ENCODE peak calls at places on chromosomes 7 and 10, in four cellular contexts. One of them, this sample, is unnamed.
A peak's percentile ranks its signal among the peaks of the same experiment; 100 is the strongest.

GRCh38 chr7:92478095-92478494 is 349 bp upstream of the ERVW-1 start:
- DNase-seq in K562: no peak
- DNase-seq in HepG2: no peak
- DNase-seq in GM12878: no peak
- DNase-seq in this sample: no peak

GRCh38 chr7:37448057-37448636 is 517 bp downstream of the ELMO1 start:
- DNase-seq in GM12878: no peak
- DNase-seq in HepG2: no peak
- DNase-seq in K562: no peak
- DNase-seq in this sample: no peak

GRCh38 chr10:7484456-7485266 is 73.8 kb upstream of the SFMBT2 start:
- DNase-seq in GM12878: peak; percentile 91
- DNase-seq in HepG2: no peak
- DNase-seq in K562: no peak
- DNase-seq in this sample: no peak

GRCh38 chr10:129760003-129760315 is 204.1 kb downstream of the EBF3 start:
- DNase-seq in K562: no peak
- DNase-seq in HepG2: no peak
- DNase-seq in GM12878: no peak
- DNase-seq in this sample: no peak

GRCh38 chr10:13272164-13272571 is 27.7 kb downstream of the PHYH start:
- DNase-seq in GM12878: no peak
- DNase-seq in HepG2: peak; percentile 21
- DNase-seq in K562: no peak
- DNase-seq in this sample: no peak

GRCh38 chr10:20877986-20878979 is 18.8 kb downstream of the NEBL start:
- DNase-seq in GM12878: no peak
- DNase-seq in HepG2: no peak
- DNase-seq in K562: no peak
- DNase-seq in this sample: no peak

GRCh38 chr10:58158806-58159205 is 108.9 kb downstream of the IPMK start:
- DNase-seq in GM12878: no peak
- DNase-seq in K562: no peak
- DNase-seq in HepG2: no peak
- DNase-seq in this sample: no peak

GRCh38 chr7:134834689-134835462 is 55.4 kb downstream of the CALD1 start:
- DNase-seq in K562: peak; percentile 71
- DNase-seq in GM12878: no peak
- DNase-seq in HepG2: peak; percentile 59
- DNase-seq in this sample: peak; percentile 79

GRCh38 chr7:25841575-25841974 is 310.4 kb upstream of the NFE2L3 start:
- DNase-seq in GM12878: no peak
- DNase-seq in K562: no peak
- DNase-seq in HepG2: no peak
- DNase-seq in this sample: no peak

GRCh38 chr7:151174246-151175046 is 7.0 kb upstream of the GBX1 start:
- DNase-seq in GM12878: no peak
- DNase-seq in HepG2: no peak
- DNase-seq in K562: no peak
- DNase-seq in this sample: peak; percentile 36
- TF ChIP-seq MYC in GM12878: no peak
- TF ChIP-seq MYC in HepG2: no peak
- TF ChIP-seq MYC in K562: no peak
- TF ChIP-seq MYC in this sample: no peak

DNA sequence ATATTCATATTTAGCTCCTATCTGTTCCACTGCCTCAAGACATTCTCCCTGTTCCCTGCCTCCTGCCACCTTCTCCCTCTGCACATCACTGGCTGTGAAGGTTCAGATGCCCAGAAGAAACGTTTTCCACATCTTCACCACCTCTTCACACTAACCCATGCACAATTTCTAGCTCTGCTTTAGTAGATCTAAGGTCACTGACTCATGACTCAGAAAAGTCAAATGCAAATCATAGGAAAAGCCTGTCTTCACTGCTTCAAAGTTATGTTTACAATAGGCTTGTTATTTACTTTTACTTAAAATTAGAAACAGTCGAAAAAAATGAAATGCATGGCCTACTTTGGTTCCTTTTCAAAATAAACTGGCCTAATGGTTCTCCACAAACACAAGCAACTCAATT is 2.5 kb downstream of the SCRN1 start:
- DNase-seq in GM12878: no peak
- DNase-seq in K562: no peak
- DNase-seq in HepG2: peak; percentile 53
- DNase-seq in this sample: peak; percentile 52
- H3K9ac ChIP-seq in GM12878: peak overlapping the region; percentile 89
- H3K9ac ChIP-seq in K562: no peak overlapping the region
- H3K9ac ChIP-seq in HepG2: peak overlapping the region; percentile 89
- H3K9ac ChIP-seq in this sample: no peak overlapping the region

GRCh38 chr7:74311305-74311744 is 22.1 kb downstream of the CLIP2 start:
- DNase-seq in HepG2: no peak
- DNase-seq in K562: no peak
- DNase-seq in GM12878: no peak
- DNase-seq in this sample: no peak
- TF ChIP-seq MYC in HepG2: no peak
- TF ChIP-seq MYC in K562: no peak
- TF ChIP-seq MYC in GM12878: no peak
- TF ChIP-seq MYC in this sample: no peak

GRCh38 chr10:99235469-99235871 is at the start of gene HPSE2:
- DNase-seq in K562: no peak
- DNase-seq in GM12878: no peak
- DNase-seq in HepG2: no peak
- DNase-seq in this sample: no peak
- H3K9ac ChIP-seq in K562: no peak within 1 kb of the TSS
- H3K9ac ChIP-seq in GM12878: no peak within 1 kb of the TSS
- H3K9ac ChIP-seq in HepG2: no peak within 1 kb of the TSS
- H3K9ac ChIP-seq in this sample: no peak within 1 kb of the TSS

GRCh38 chr10:52779541-52780390 is 7.2 kb upstream of the MBL2 start:
- DNase-seq in HepG2: peak; percentile 64
- DNase-seq in GM12878: no peak
- DNase-seq in K562: peak; percentile 64
- DNase-seq in this sample: peak; percentile 70
- TF ChIP-seq MYC in HepG2: no peak
- TF ChIP-seq MYC in GM12878: no peak
- TF ChIP-seq MYC in K562: no peak
- TF ChIP-seq MYC in this sample: no peak

GRCh38 chr10:61640876-61641275 is 21.9 kb upstream of the CABCOCO1 start:
- DNase-seq in GM12878: no peak
- DNase-seq in K562: no peak
- DNase-seq in HepG2: no peak
- DNase-seq in this sample: no peak
- H3K9ac ChIP-seq in GM12878: no peak overlapping the region
- H3K9ac ChIP-seq in K562: no peak overlapping the region
- H3K9ac ChIP-seq in HepG2: no peak overlapping the region
- H3K9ac ChIP-seq in this sample: no peak overlapping the region

GRCh38 chr7:30657131-30657530 is 25.1 kb downstream of the CRHR2 start:
- DNase-seq in GM12878: no peak
- DNase-seq in K562: no peak
- DNase-seq in HepG2: no peak
- DNase-seq in this sample: no peak

GRCh38 chr7:30660331-30661255 is 21.7 kb downstream of the CRHR2 start:
- DNase-seq in K562: no peak
- DNase-seq in HepG2: no peak
- DNase-seq in GM12878: no peak
- DNase-seq in this sample: no peak

GRCh38 chr7:30661926-30662325 is 20.3 kb downstream of the CRHR2 start:
- DNase-seq in K562: no peak
- DNase-seq in GM12878: no peak
- DNase-seq in HepG2: no peak
- DNase-seq in this sample: no peak

GRCh38 chr7:30658471-30659074 is 23.7 kb downstream of the CRHR2 start:
- DNase-seq in K562: no peak
- DNase-seq in GM12878: no peak
- DNase-seq in HepG2: no peak
- DNase-seq in this sample: no peak

GRCh38 chr7:30659312-30659711 is 22.9 kb downstream of the CRHR2 start:
- DNase-seq in GM12878: no peak
- DNase-seq in K562: no peak
- DNase-seq in HepG2: no peak
- DNase-seq in this sample: no peak
- TF ChIP-seq MYC in GM12878: no peak
- TF ChIP-seq MYC in K562: no peak
- TF ChIP-seq MYC in HepG2: no peak
- TF ChIP-seq MYC in this sample: no peak

DNA sequence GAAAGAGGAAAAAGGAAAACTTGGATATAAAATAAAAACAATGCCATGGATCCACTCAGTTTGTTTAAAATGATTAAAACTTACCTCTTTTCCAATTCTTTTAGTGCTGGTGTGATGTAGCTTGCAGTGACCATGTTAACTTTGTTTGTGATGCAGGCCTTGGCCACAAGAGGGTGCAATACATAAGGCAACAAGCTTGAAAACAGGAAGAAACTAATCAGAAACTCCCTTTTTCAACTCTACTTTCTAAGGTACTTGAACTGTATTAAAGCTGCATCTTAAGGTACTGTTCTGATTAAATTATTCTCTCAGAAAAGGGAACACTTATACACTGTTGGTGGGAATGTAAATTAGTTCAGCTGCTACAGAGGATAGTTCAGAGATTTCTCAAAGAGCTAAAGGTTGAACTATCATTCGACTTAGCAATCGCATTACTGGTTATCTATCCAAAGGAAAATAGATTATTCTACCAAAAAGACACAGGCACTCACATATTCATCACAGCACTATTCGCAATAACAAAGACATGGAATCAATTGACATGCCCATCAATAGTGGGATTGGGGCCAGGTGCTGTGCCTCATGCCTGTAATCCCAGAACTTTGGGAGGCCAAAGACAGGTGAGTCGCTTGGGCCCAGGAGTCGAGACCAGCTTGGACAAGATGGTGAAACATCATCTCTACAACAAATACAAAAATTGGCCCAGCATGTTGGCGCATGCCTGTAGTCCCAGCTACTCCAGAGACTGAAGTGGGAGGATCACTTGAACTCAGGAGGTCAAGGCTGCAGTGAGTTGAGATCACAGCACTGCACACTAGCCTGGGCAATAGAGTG is 50.9 kb downstream of the AASS start:
- DNase-seq in HepG2: peak; percentile 64
- DNase-seq in GM12878: peak; percentile 37
- DNase-seq in K562: peak; percentile 64
- DNase-seq in this sample: peak; percentile 82
- H3K9ac ChIP-seq in HepG2: no peak overlapping the region
- H3K9ac ChIP-seq in GM12878: no peak overlapping the region
- H3K9ac ChIP-seq in K562: no peak overlapping the region
- H3K9ac ChIP-seq in this sample: no peak overlapping the region